ENCODE peak calls at places on chromosome 5, in seven cellular contexts. F is HepG2, I is endothelial cell of umbilical vein, M is PC-3, V is neural progenitor cell, R is DND-41, O is HCT116. U is an unnamed sample.

GRCh38 chr5:71569748-71570509 is 17.2 kb upstream of the MCCC2 start:
- DNase-seq in M (no peak), O (no peak), F (no peak), V (no peak), I (no peak), R (no peak), U (no peak)

GRCh38 chr5:160486573-160486972 is 64.9 kb downstream of the PTTG1 start:
- DNase-seq in M (no peak), I (no peak), R (no peak), V (no peak), F (no peak), O (no peak), U (no peak)

GRCh38 chr5:157915638-157916037 is 56.7 kb upstream of the CLINT1 start:
- DNase-seq in O (no peak), M (peak; percentile 23), R (no peak), F (peak; percentile 17), V (no peak), I (peak; percentile 84), U (no peak)

GRCh38 chr5:52774005-52774410 is 13.7 kb upstream of the ITGA1 start:
- DNase-seq in R (no peak), F (no peak), V (peak; percentile 61), O (no peak), M (no peak), I (peak; percentile 3), U (no peak)

GRCh38 chr5:42876375-42876844 is 64.7 kb upstream of the SELENOP start:
- DNase-seq in I (peak; percentile 52), M (no peak), F (no peak), O (no peak), R (no peak), V (no peak), U (peak; percentile 75)

GRCh38 chr5:125199968-125200841 is 453.8 kb upstream of the ZNF608 start:
- DNase-seq in F (no peak), O (no peak), R (no peak), M (no peak), V (peak; percentile 78), I (peak; percentile 13), U (no peak)

GRCh38 chr5:122844136-122844915 is 1.1 kb upstream of the SNX24 start:
- DNase-seq in I (peak; percentile 14), M (peak; percentile 61), F (peak; percentile 42), O (no peak), V (peak; percentile 6), R (no peak), U (peak; percentile 58)

GRCh38 chr5:101278011-101278687 is 375.1 kb upstream of the ST8SIA4 start:
- DNase-seq in M (peak; percentile 71), R (no peak), O (no peak), V (no peak), I (no peak), F (no peak), U (no peak)

GRCh38 chr5:72693001-72693442 is 123.4 kb upstream of the TNPO1 start:
- DNase-seq in M (no peak), F (no peak), I (no peak), V (no peak), R (no peak), O (no peak), U (no peak)

GRCh38 chr5:9431496-9432258 is 114.2 kb downstream of the SEMA5A start:
- DNase-seq in M (no peak), R (no peak), O (no peak), F (no peak), I (no peak), V (peak; percentile 81), U (no peak)

GRCh38 chr5:75668988-75669760 is 48.1 kb downstream of the POC5 start:
- DNase-seq in F (peak; percentile 39), O (no peak), M (peak; percentile 43), R (peak; percentile 10), I (peak; percentile 95), V (no peak), U (peak; percentile 27)

GRCh38 chr5:86979801-86980510 is 287.7 kb upstream of the RASA1 start:
- DNase-seq in F (peak; percentile 3), I (peak; percentile 46), V (no peak), M (peak; percentile 96), O (peak; percentile 33), R (no peak), U (no peak)

GRCh38 chr5:170262061-170262764 is 29.4 kb downstream of the C5orf58 start:
- DNase-seq in F (no peak), M (no peak), V (no peak), O (no peak), I (no peak), R (no peak), U (no peak)

GRCh38 chr5:119031047-119031886 is 39.6 kb upstream of the DMXL1 start:
- DNase-seq in O (no peak), V (no peak), R (peak; percentile 26), I (no peak), F (no peak), M (no peak), U (no peak)

GRCh38 chr5:133244242-133244641 is 192.4 kb downstream of the HSPA4 start:
- DNase-seq in V (no peak), I (no peak), F (peak; percentile 65), R (peak; percentile 60), O (no peak), M (peak; percentile 28), U (no peak)

GRCh38 chr5:56479701-56480304 is 246.7 kb upstream of the ANKRD55 start:
- DNase-seq in M (no peak), R (no peak), F (no peak), I (peak; percentile 19), O (no peak), V (no peak), U (no peak)

GRCh38 chr5:66713998-66714397 is 117.8 kb downstream of the MAST4 start:
- DNase-seq in O (peak; percentile 8), F (no peak), M (peak; percentile 1), I (no peak), R (no peak), V (no peak), U (peak; percentile 2)

GRCh38 chr5:10091701-10092100 is 158.0 kb downstream of the ATPSCKMT start:
- DNase-seq in I (no peak), F (no peak), R (no peak), M (no peak), O (no peak), V (no peak), U (no peak)

GRCh38 chr5:146667633-146668032 is 151.6 kb upstream of the GPR151 start:
- DNase-seq in M (peak; percentile 52), F (no peak), V (no peak), R (no peak), I (peak; percentile 43), O (no peak), U (no peak)

GRCh38 chr5:126752052-126752785 is 24.7 kb upstream of the LMNB1 start:
- DNase-seq in R (no peak), O (no peak), V (no peak), I (no peak), F (no peak), M (no peak), U (no peak)

GRCh38 chr5:126757713-126758357 is 19.1 kb upstream of the LMNB1 start:
- DNase-seq in F (no peak), O (no peak), R (no peak), M (no peak), V (no peak), I (no peak), U (no peak)

GRCh38 chr5:126754609-126755008 is 22.3 kb upstream of the LMNB1 start:
- DNase-seq in O (no peak), M (no peak), R (no peak), F (no peak), V (no peak), I (no peak), U (no peak)

GRCh38 chr5:126755593-126755992 is 21.3 kb upstream of the LMNB1 start:
- DNase-seq in I (no peak), O (no peak), F (no peak), R (no peak), V (no peak), M (no peak), U (no peak)

GRCh38 chr5:126753227-126753626 is 23.7 kb upstream of the LMNB1 start:
- DNase-seq in I (no peak), R (no peak), O (no peak), M (no peak), V (no peak), F (no peak), U (no peak)
- TF ChIP-seq EZH2 in I (no peak), R (no peak), O (no peak), M (no peak), V (no peak), F (no peak), U (no peak)

GRCh38 chr5:93599427-93600146 is 16.6 kb downstream of the NR2F1 start:
- DNase-seq in M (no peak), I (no peak), O (no peak), V (peak; percentile 81), F (no peak), R (no peak), U (no peak)
- TF ChIP-seq EZH2 in M (no peak), I (no peak), O (no peak), V (no peak), F (no peak), R (no peak), U (no peak)

GRCh38 chr5:33938507-33938796 is 2.3 kb downstream of the RXFP3 start:
- DNase-seq in M (no peak), F (no peak), I (no peak), R (no peak), V (no peak), O (no peak), U (no peak)
- TF ChIP-seq EZH2 in M (no peak), F (no peak), I (no peak), R (no peak), V (no peak), O (no peak), U (no peak)

GRCh38 chr5:1838013-1838412 is 36.8 kb downstream of the NDUFS6 start:
- DNase-seq in V (no peak), O (no peak), I (no peak), M (no peak), F (no peak), R (no peak), U (no peak)

GRCh38 chr5:1836891-1837880 is 36.0 kb downstream of the NDUFS6 start:
- DNase-seq in R (no peak), I (no peak), V (no peak), F (no peak), O (no peak), M (no peak), U (no peak)

GRCh38 chr5:1835431-1835830 is 34.2 kb downstream of the NDUFS6 start:
- DNase-seq in M (no peak), V (no peak), O (no peak), R (no peak), F (no peak), I (no peak), U (no peak)

GRCh38 chr5:1834721-1835425 is 33.7 kb downstream of the NDUFS6 start:
- DNase-seq in M (no peak), V (peak; percentile 52), R (no peak), I (no peak), F (no peak), O (no peak), U (no peak)

DNA sequence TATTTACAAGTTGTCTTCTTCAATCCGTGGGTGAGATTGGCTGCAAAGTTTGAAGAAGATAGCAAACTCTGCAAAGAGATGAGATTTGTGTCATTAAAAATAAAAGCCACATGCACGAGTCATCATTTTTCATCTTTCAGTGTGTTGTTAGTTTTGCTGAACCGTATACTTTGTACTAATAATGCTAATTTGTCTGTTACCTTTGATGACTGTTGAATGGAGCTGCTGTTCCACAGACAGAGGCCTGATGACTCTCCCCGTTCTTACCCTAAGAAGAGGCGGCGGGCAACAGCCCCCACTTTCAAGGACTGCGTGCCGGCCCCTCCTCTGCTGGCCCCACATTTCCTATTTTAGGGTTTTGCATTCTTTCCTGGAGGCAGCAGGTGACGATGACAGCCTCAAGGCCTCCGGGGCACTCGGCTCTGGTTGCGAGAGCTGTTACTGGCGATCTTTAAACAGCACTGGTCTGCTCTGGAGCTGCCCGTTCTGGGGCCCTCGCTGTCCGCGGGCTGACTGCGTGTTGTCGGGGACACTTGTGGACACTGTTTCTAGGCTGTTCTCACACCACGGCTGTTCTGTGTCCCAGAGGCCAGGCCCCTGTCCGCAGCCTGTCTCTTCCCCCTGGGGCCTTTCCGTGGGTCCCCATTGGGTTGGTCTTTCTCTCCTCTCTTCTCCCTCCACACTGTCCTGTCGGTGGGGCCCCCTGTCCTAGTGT is 35.1 kb downstream of the NDUFS6 start:
- DNase-seq in M (no peak), O (no peak), V (no peak), I (no peak), R (no peak), F (no peak), U (no peak)
- TF ChIP-seq EZH2 in M (no peak), O (no peak), V (no peak), I (no peak), R (no peak), F (no peak), U (no peak)

U was measured in K562.